ENCODE peak calls at places on chromosomes 13 and 19, in ten cellular contexts. E, S, H, F, G, U, C, V, N and Y are unnamed samples.

GRCh38 chr13:113768018-113768905 is 9.2 kb downstream of the TMEM255B start:
- DNase-seq in E (peak), S (no peak), H (no peak), F (no peak), G (no peak), U (no peak), C (no peak), V (no peak), N (no peak), Y (no peak)

GRCh38 chr13:86188170-86188569 is 389.0 kb upstream of the SLITRK6 start:
- DNase-seq in E (no peak), S (no peak), H (no peak), F (no peak), G (no peak), U (no peak), C (no peak), V (no peak), N (no peak), Y (no peak)

GRCh38 chr19:17847538-17848366 is at the start of gene JAK3:
- DNase-seq in E (peak), S (no peak), H (peak), F (peak), G (peak), U (peak), C (peak), V (peak), N (peak), Y (peak)

GRCh38 chr13:114118763-114119123 is 13.7 kb downstream of the RASA3 start:
- DNase-seq in E (no peak), S (no peak), H (peak), F (no peak), G (no peak), U (no peak), C (no peak), V (no peak), N (peak), Y (no peak)

GRCh38 chr19:3976495-3977241 is 5.8 kb upstream of the DAPK3 start:
- DNase-seq in E (no peak), S (no peak), H (no peak), F (no peak), G (no peak), U (no peak), C (no peak), V (no peak), N (no peak), Y (no peak)

GRCh38 chr19:2912306-2912705 is 11.6 kb downstream of the ZNF57 start:
- DNase-seq in E (no peak), S (no peak), H (no peak), F (no peak), G (no peak), U (no peak), C (no peak), V (no peak), N (peak), Y (no peak)

GRCh38 chr19:13102666-13103584 is at the start of gene LYL1:
- DNase-seq in E (no peak), S (peak), H (no peak), F (peak), G (no peak), U (no peak), C (no peak), V (peak), N (peak), Y (no peak)

GRCh38 chr13:38849316-38849715 is 141.3 kb downstream of the STOML3 start:
- DNase-seq in E (no peak), S (no peak), H (no peak), F (no peak), G (no peak), U (no peak), C (no peak), V (no peak), N (no peak), Y (no peak)

GRCh38 chr13:93867481-93867880 is 612.0 kb downstream of the DCT start:
- DNase-seq in E (no peak), S (no peak), H (peak), F (no peak), G (no peak), U (no peak), C (no peak), V (no peak), N (no peak), Y (no peak)

GRCh38 chr13:72963762-72964161 is 95.0 kb upstream of the KLF5 start:
- DNase-seq in E (no peak), S (no peak), H (no peak), F (no peak), G (no peak), U (no peak), C (no peak), V (no peak), N (no peak), Y (no peak)